ENCODE peak calls at places on chromosomes 13 and 19, in eight cellular contexts. One of them, this sample, is unnamed.

GRCh38 chr13:94656766-94657165 is 55.1 kb downstream of the GPR180 start:
- DNase-seq in left ventricle myocardium inferior: no peak
- DNase-seq in heart left ventricle: no peak
- DNase-seq in fibroblast of lung: peak
- DNase-seq in cardiac muscle cell: peak
- DNase-seq in cardiac fibroblast: peak
- DNase-seq in tibial nerve: no peak
- DNase-seq in Peyer's patch: no peak
- DNase-seq in this sample: peak

GRCh38 chr13:112234131-112234875 is 141.9 kb upstream of the SPACA7 start:
- DNase-seq in tibial nerve: no peak
- DNase-seq in cardiac fibroblast: no peak
- DNase-seq in Peyer's patch: no peak
- DNase-seq in fibroblast of lung: no peak
- DNase-seq in left ventricle myocardium inferior: no peak
- DNase-seq in heart left ventricle: no peak
- DNase-seq in cardiac muscle cell: no peak
- DNase-seq in this sample: no peak

GRCh38 chr13:80224468-80224867 is 116.5 kb downstream of the SPRY2 start:
- DNase-seq in fibroblast of lung: peak
- DNase-seq in left ventricle myocardium inferior: no peak
- DNase-seq in tibial nerve: no peak
- DNase-seq in cardiac muscle cell: peak
- DNase-seq in cardiac fibroblast: peak
- DNase-seq in Peyer's patch: no peak
- DNase-seq in heart left ventricle: no peak
- DNase-seq in this sample: no peak

GRCh38 chr13:38970380-38971051 is 20.1 kb downstream of the STOML3 start:
- DNase-seq in fibroblast of lung: no peak
- DNase-seq in Peyer's patch: no peak
- DNase-seq in cardiac fibroblast: no peak
- DNase-seq in tibial nerve: no peak
- DNase-seq in cardiac muscle cell: no peak
- DNase-seq in left ventricle myocardium inferior: no peak
- DNase-seq in heart left ventricle: no peak
- DNase-seq in this sample: no peak

GRCh38 chr19:8489591-8490394 is 12.6 kb downstream of the PRAM1 start:
- DNase-seq in cardiac muscle cell: no peak
- DNase-seq in Peyer's patch: no peak
- DNase-seq in tibial nerve: no peak
- DNase-seq in heart left ventricle: no peak
- DNase-seq in fibroblast of lung: no peak
- DNase-seq in cardiac fibroblast: no peak
- DNase-seq in left ventricle myocardium inferior: no peak
- DNase-seq in this sample: no peak

GRCh38 chr13:26456578-26457119 is 100.8 kb upstream of the WASF3 start:
- DNase-seq in left ventricle myocardium inferior: no peak
- DNase-seq in fibroblast of lung: no peak
- DNase-seq in heart left ventricle: no peak
- DNase-seq in cardiac muscle cell: no peak
- DNase-seq in cardiac fibroblast: no peak
- DNase-seq in Peyer's patch: no peak
- DNase-seq in tibial nerve: no peak
- DNase-seq in this sample: no peak

GRCh38 chr19:45446295-45446694 is 21.5 kb upstream of the FOSB start:
- DNase-seq in heart left ventricle: no peak
- DNase-seq in tibial nerve: no peak
- DNase-seq in cardiac fibroblast: peak
- DNase-seq in fibroblast of lung: peak
- DNase-seq in left ventricle myocardium inferior: no peak
- DNase-seq in cardiac muscle cell: peak
- DNase-seq in Peyer's patch: no peak
- DNase-seq in this sample: peak

GRCh38 chr19:10061717-10062310 is 24.3 kb upstream of the SHFL start:
- DNase-seq in left ventricle myocardium inferior: no peak
- DNase-seq in fibroblast of lung: no peak
- DNase-seq in tibial nerve: no peak
- DNase-seq in heart left ventricle: no peak
- DNase-seq in cardiac fibroblast: no peak
- DNase-seq in cardiac muscle cell: peak
- DNase-seq in Peyer's patch: no peak
- DNase-seq in this sample: no peak

GRCh38 chr13:49292742-49293498 is 45.2 kb downstream of the CDADC1 start:
- DNase-seq in Peyer's patch: no peak
- DNase-seq in cardiac muscle cell: peak
- DNase-seq in fibroblast of lung: peak
- DNase-seq in heart left ventricle: peak
- DNase-seq in tibial nerve: peak
- DNase-seq in left ventricle myocardium inferior: no peak
- DNase-seq in cardiac fibroblast: peak
- DNase-seq in this sample: peak

GRCh38 chr13:36275190-36276002 is 22.2 kb downstream of the CCDC169 start:
- DNase-seq in left ventricle myocardium inferior: no peak
- DNase-seq in heart left ventricle: no peak
- DNase-seq in Peyer's patch: no peak
- DNase-seq in cardiac muscle cell: peak
- DNase-seq in cardiac fibroblast: peak
- DNase-seq in tibial nerve: peak
- DNase-seq in fibroblast of lung: peak
- DNase-seq in this sample: peak

GRCh38 chr19:19539738-19540703 is 2.0 kb downstream of the CILP2 start:
- DNase-seq in tibial nerve: no peak
- DNase-seq in cardiac muscle cell: peak
- DNase-seq in fibroblast of lung: peak
- DNase-seq in left ventricle myocardium inferior: peak
- DNase-seq in Peyer's patch: peak
- DNase-seq in heart left ventricle: peak
- DNase-seq in cardiac fibroblast: peak
- DNase-seq in this sample: peak

GRCh38 chr19:47419037-47419783 is at the start of gene MEIS3:
- DNase-seq in tibial nerve: no peak
- DNase-seq in cardiac fibroblast: no peak
- DNase-seq in cardiac muscle cell: no peak
- DNase-seq in left ventricle myocardium inferior: no peak
- DNase-seq in heart left ventricle: no peak
- DNase-seq in Peyer's patch: no peak
- DNase-seq in fibroblast of lung: no peak
- DNase-seq in this sample: no peak

GRCh38 chr19:53947624-53948023 is 15.1 kb upstream of the CACNG8 start:
- DNase-seq in heart left ventricle: no peak
- DNase-seq in Peyer's patch: no peak
- DNase-seq in cardiac muscle cell: peak
- DNase-seq in cardiac fibroblast: no peak
- DNase-seq in left ventricle myocardium inferior: no peak
- DNase-seq in fibroblast of lung: no peak
- DNase-seq in tibial nerve: no peak
- DNase-seq in this sample: no peak

GRCh38 chr19:53540091-53540490 is 2.1 kb downstream of the ZNF331 start:
- DNase-seq in cardiac muscle cell: no peak
- DNase-seq in left ventricle myocardium inferior: no peak
- DNase-seq in fibroblast of lung: no peak
- DNase-seq in heart left ventricle: no peak
- DNase-seq in tibial nerve: no peak
- DNase-seq in Peyer's patch: no peak
- DNase-seq in cardiac fibroblast: no peak
- DNase-seq in this sample: no peak

GRCh38 chr13:64529874-64530485 is 2700.2 kb downstream of the PCDH9 start:
- DNase-seq in heart left ventricle: no peak
- DNase-seq in tibial nerve: no peak
- DNase-seq in fibroblast of lung: no peak
- DNase-seq in cardiac muscle cell: peak
- DNase-seq in cardiac fibroblast: peak
- DNase-seq in left ventricle myocardium inferior: no peak
- DNase-seq in Peyer's patch: no peak
- DNase-seq in this sample: no peak

GRCh38 chr19:16325671-16326400 is 1.2 kb downstream of the KLF2 start:
- DNase-seq in fibroblast of lung: peak
- DNase-seq in left ventricle myocardium inferior: no peak
- DNase-seq in cardiac muscle cell: peak
- DNase-seq in tibial nerve: no peak
- DNase-seq in cardiac fibroblast: peak
- DNase-seq in heart left ventricle: peak
- DNase-seq in Peyer's patch: peak
- DNase-seq in this sample: peak

GRCh38 chr13:22372261-22372660 is 701.4 kb downstream of the FGF9 start:
- DNase-seq in fibroblast of lung: no peak
- DNase-seq in cardiac muscle cell: no peak
- DNase-seq in Peyer's patch: no peak
- DNase-seq in left ventricle myocardium inferior: no peak
- DNase-seq in tibial nerve: no peak
- DNase-seq in heart left ventricle: no peak
- DNase-seq in cardiac fibroblast: no peak
- DNase-seq in this sample: no peak

GRCh38 chr19:797528-798414 is 519 bp downstream of the PTBP1 start:
- DNase-seq in cardiac fibroblast: peak
- DNase-seq in Peyer's patch: peak
- DNase-seq in cardiac muscle cell: peak
- DNase-seq in left ventricle myocardium inferior: peak
- DNase-seq in heart left ventricle: peak
- DNase-seq in fibroblast of lung: peak
- DNase-seq in tibial nerve: peak
- DNase-seq in this sample: peak

GRCh38 chr13:96771501-96772367 is 222.5 kb downstream of the OXGR1 start:
- DNase-seq in Peyer's patch: no peak
- DNase-seq in fibroblast of lung: no peak
- DNase-seq in cardiac fibroblast: no peak
- DNase-seq in cardiac muscle cell: no peak
- DNase-seq in heart left ventricle: no peak
- DNase-seq in left ventricle myocardium inferior: no peak
- DNase-seq in tibial nerve: no peak
- DNase-seq in this sample: peak

GRCh38 chr13:33194820-33195692 is 90.5 kb downstream of the STARD13 start:
- DNase-seq in Peyer's patch: no peak
- DNase-seq in cardiac fibroblast: peak
- DNase-seq in fibroblast of lung: peak
- DNase-seq in tibial nerve: peak
- DNase-seq in left ventricle myocardium inferior: no peak
- DNase-seq in heart left ventricle: peak
- DNase-seq in cardiac muscle cell: peak
- DNase-seq in this sample: peak

GRCh38 chr13:33188093-33188882 is 97.3 kb downstream of the STARD13 start:
- DNase-seq in heart left ventricle: no peak
- DNase-seq in cardiac muscle cell: peak
- DNase-seq in tibial nerve: no peak
- DNase-seq in Peyer's patch: no peak
- DNase-seq in fibroblast of lung: peak
- DNase-seq in left ventricle myocardium inferior: no peak
- DNase-seq in cardiac fibroblast: peak
- DNase-seq in this sample: peak

GRCh38 chr13:33193428-33193974 is 92.1 kb downstream of the STARD13 start:
- DNase-seq in Peyer's patch: no peak
- DNase-seq in heart left ventricle: no peak
- DNase-seq in cardiac fibroblast: no peak
- DNase-seq in cardiac muscle cell: peak
- DNase-seq in left ventricle myocardium inferior: no peak
- DNase-seq in fibroblast of lung: peak
- DNase-seq in tibial nerve: no peak
- DNase-seq in this sample: no peak

GRCh38 chr13:33189470-33189869 is 96.1 kb downstream of the STARD13 start:
- DNase-seq in cardiac muscle cell: no peak
- DNase-seq in tibial nerve: no peak
- DNase-seq in cardiac fibroblast: no peak
- DNase-seq in heart left ventricle: no peak
- DNase-seq in fibroblast of lung: no peak
- DNase-seq in left ventricle myocardium inferior: no peak
- DNase-seq in Peyer's patch: no peak
- DNase-seq in this sample: no peak

GRCh38 chr13:33191425-33192221 is 93.9 kb downstream of the STARD13 start:
- DNase-seq in left ventricle myocardium inferior: no peak
- DNase-seq in cardiac muscle cell: no peak
- DNase-seq in Peyer's patch: no peak
- DNase-seq in cardiac fibroblast: no peak
- DNase-seq in tibial nerve: no peak
- DNase-seq in heart left ventricle: no peak
- DNase-seq in fibroblast of lung: peak
- DNase-seq in this sample: peak
- TF ChIP-seq CTCF in left ventricle myocardium inferior: no peak
- TF ChIP-seq CTCF in cardiac muscle cell: no peak
- TF ChIP-seq CTCF in Peyer's patch: no peak
- TF ChIP-seq CTCF in cardiac fibroblast: no peak
- TF ChIP-seq CTCF in tibial nerve: no peak
- TF ChIP-seq CTCF in heart left ventricle: no peak
- TF ChIP-seq CTCF in fibroblast of lung: no peak
- TF ChIP-seq CTCF in this sample: no peak

GRCh38 chr13:27789495-27790303 is 2.6 kb upstream of the GSX1 start:
- DNase-seq in cardiac fibroblast: no peak
- DNase-seq in fibroblast of lung: no peak
- DNase-seq in Peyer's patch: no peak
- DNase-seq in heart left ventricle: no peak
- DNase-seq in cardiac muscle cell: no peak
- DNase-seq in tibial nerve: no peak
- DNase-seq in left ventricle myocardium inferior: no peak
- DNase-seq in this sample: no peak

GRCh38 chr13:27791146-27791900 is 960 bp upstream of the GSX1 start:
- DNase-seq in Peyer's patch: no peak
- DNase-seq in cardiac muscle cell: no peak
- DNase-seq in tibial nerve: no peak
- DNase-seq in heart left ventricle: no peak
- DNase-seq in cardiac fibroblast: no peak
- DNase-seq in left ventricle myocardium inferior: no peak
- DNase-seq in fibroblast of lung: no peak
- DNase-seq in this sample: no peak

GRCh38 chr13:27789153-27789494 is 3.2 kb upstream of the GSX1 start:
- DNase-seq in fibroblast of lung: no peak
- DNase-seq in Peyer's patch: peak
- DNase-seq in cardiac fibroblast: no peak
- DNase-seq in heart left ventricle: no peak
- DNase-seq in tibial nerve: no peak
- DNase-seq in left ventricle myocardium inferior: no peak
- DNase-seq in cardiac muscle cell: no peak
- DNase-seq in this sample: no peak

GRCh38 chr13:27791901-27792392 is 336 bp upstream of the GSX1 start:
- DNase-seq in cardiac fibroblast: no peak
- DNase-seq in fibroblast of lung: no peak
- DNase-seq in heart left ventricle: no peak
- DNase-seq in cardiac muscle cell: no peak
- DNase-seq in left ventricle myocardium inferior: no peak
- DNase-seq in tibial nerve: no peak
- DNase-seq in Peyer's patch: no peak
- DNase-seq in this sample: no peak

GRCh38 chr13:27790523-27790922 is 1.8 kb upstream of the GSX1 start:
- DNase-seq in left ventricle myocardium inferior: no peak
- DNase-seq in cardiac fibroblast: no peak
- DNase-seq in heart left ventricle: no peak
- DNase-seq in Peyer's patch: no peak
- DNase-seq in fibroblast of lung: no peak
- DNase-seq in cardiac muscle cell: no peak
- DNase-seq in tibial nerve: no peak
- DNase-seq in this sample: no peak
- H3K4me3 ChIP-seq in left ventricle myocardium inferior: peak
- H3K4me3 ChIP-seq in cardiac fibroblast: no peak
- H3K4me3 ChIP-seq in heart left ventricle: peak
- H3K4me3 ChIP-seq in Peyer's patch: no peak
- H3K4me3 ChIP-seq in fibroblast of lung: peak
- H3K4me3 ChIP-seq in cardiac muscle cell: no peak
- H3K4me3 ChIP-seq in tibial nerve: peak
- H3K4me3 ChIP-seq in this sample: no peak

GRCh38 chr19:4456566-4456842 is 1.1 kb downstream of the UBXN6 start:
- DNase-seq in fibroblast of lung: peak
- DNase-seq in cardiac fibroblast: peak
- DNase-seq in Peyer's patch: no peak
- DNase-seq in tibial nerve: no peak
- DNase-seq in heart left ventricle: no peak
- DNase-seq in cardiac muscle cell: peak
- DNase-seq in left ventricle myocardium inferior: no peak
- DNase-seq in this sample: peak
- TF ChIP-seq CTCF in fibroblast of lung: no peak
- TF ChIP-seq CTCF in cardiac fibroblast: no peak
- TF ChIP-seq CTCF in Peyer's patch: no peak
- TF ChIP-seq CTCF in tibial nerve: no peak
- TF ChIP-seq CTCF in heart left ventricle: no peak
- TF ChIP-seq CTCF in cardiac muscle cell: no peak
- TF ChIP-seq CTCF in left ventricle myocardium inferior: no peak
- TF ChIP-seq CTCF in this sample: no peak

GRCh38 chr13:44413095-44413494 is 39.5 kb downstream of the SERP2 start:
- DNase-seq in left ventricle myocardium inferior: no peak
- DNase-seq in tibial nerve: no peak
- DNase-seq in cardiac fibroblast: peak
- DNase-seq in cardiac muscle cell: peak
- DNase-seq in heart left ventricle: no peak
- DNase-seq in fibroblast of lung: peak
- DNase-seq in Peyer's patch: no peak
- DNase-seq in this sample: no peak
- H3K4me3 ChIP-seq in left ventricle myocardium inferior: no peak
- H3K4me3 ChIP-seq in tibial nerve: no peak
- H3K4me3 ChIP-seq in cardiac fibroblast: no peak
- H3K4me3 ChIP-seq in cardiac muscle cell: no peak
- H3K4me3 ChIP-seq in heart left ventricle: no peak
- H3K4me3 ChIP-seq in fibroblast of lung: no peak
- H3K4me3 ChIP-seq in Peyer's patch: no peak
- H3K4me3 ChIP-seq in this sample: no peak